ENCODE peak calls at places on chromosomes 13 and 19, in eight cellular contexts. D is NCI-H2081; C is RCC 7860; Q is HS-27A; X is RPMI8226; G is neural progenitor cell; U is mucosa of gallbladder; P is activated CD8-positive, alpha-beta memory T cell treated with anti-CD3 and anti-CD28 coated beads for 1 hour. K is an unnamed sample.

GRCh38 chr13:45206340-45206739 is 5.5 kb upstream of the KCTD4 start:
- DNase-seq in P (no peak), D (no peak), X (no peak), G (no peak), C (peak), Q (peak), U (no peak), K (peak)

GRCh38 chr13:27569405-27569804 is 50.9 kb downstream of the LNX2 start:
- DNase-seq in Q (no peak), G (no peak), P (no peak), U (no peak), X (no peak), D (no peak), C (no peak), K (no peak)

GRCh38 chr13:112526146-112526853 is 61.7 kb downstream of the TUBGCP3 start:
- DNase-seq in C (no peak), D (no peak), X (no peak), G (no peak), P (no peak), U (no peak), Q (no peak), K (no peak)

GRCh38 chr13:76991432-76991795 is 467 bp upstream of the CLN5 start:
- DNase-seq in U (peak), Q (no peak), P (peak), D (no peak), X (peak), C (no peak), G (peak), K (no peak)

GRCh38 chr13:113357529-113357928 is 6.4 kb downstream of the GRTP1 start:
- DNase-seq in X (no peak), P (no peak), C (peak), D (no peak), Q (no peak), G (no peak), U (no peak), K (peak)

GRCh38 chr19:37333457-37333856 is 37.4 kb upstream of the ZNF527 start:
- DNase-seq in D (no peak), C (no peak), Q (no peak), U (no peak), G (no peak), X (no peak), P (no peak), K (no peak)

GRCh38 chr19:40923934-40924391 is 41.9 kb upstream of the CYP2A7 start:
- DNase-seq in U (peak), Q (no peak), C (no peak), D (no peak), X (no peak), G (no peak), P (no peak), K (no peak)

GRCh38 chr19:4059931-4060620 is 6.6 kb downstream of the ZBTB7A start:
- DNase-seq in D (no peak), Q (no peak), X (no peak), P (peak), C (no peak), G (no peak), U (no peak), K (peak)

GRCh38 chr13:50928088-50928487 is 18.5 kb downstream of the RNASEH2B start:
- DNase-seq in D (no peak), G (no peak), C (no peak), U (no peak), X (no peak), Q (no peak), P (no peak), K (no peak)

GRCh38 chr19:34555447-34555846 is 73.9 kb downstream of the WTIP start:
- DNase-seq in C (no peak), P (no peak), U (no peak), Q (peak), D (no peak), G (peak), X (peak), K (no peak)

GRCh38 chr19:38047048-38047435 is 140.0 kb downstream of the SIPA1L3 start:
- DNase-seq in Q (no peak), D (no peak), U (no peak), G (no peak), C (no peak), P (no peak), X (no peak), K (peak)

GRCh38 chr19:43132696-43133095 is 50.2 kb upstream of the PSG2 start:
- DNase-seq in G (no peak), X (no peak), C (no peak), U (no peak), Q (no peak), P (no peak), D (no peak), K (peak)

GRCh38 chr13:23905766-23906165 is 8.5 kb upstream of the C1QTNF9B start:
- DNase-seq in C (no peak), P (no peak), G (no peak), X (no peak), Q (no peak), D (no peak), U (no peak), K (no peak)

K was measured in amniotic epithelial cell.